ENCODE peak calls at places on chromosome 21, in seven cellular contexts. B is mammary epithelial cell, Y is T-helper 9 cell, O is AG04449, G is NCI-H524, V is T-helper 2 cell, Z is NCI-H345. X is an unnamed sample.

GRCh38 chr21:27268290-27268689 is 301.4 kb upstream of the ADAMTS5 start:
- DNase-seq in B (peak; percentile 70), Y (no peak), O (peak; percentile 56), G (no peak), V (no peak), Z (no peak), X (peak; percentile 49)

GRCh38 chr21:23021481-23021880 is 2023.3 kb downstream of the NCAM2 start:
- DNase-seq in B (no peak), Y (no peak), O (no peak), G (no peak), V (no peak), Z (no peak), X (no peak)

GRCh38 chr21:43879348-43880110 is 14.5 kb downstream of the AGPAT3 start:
- DNase-seq in B (no peak), Y (no peak), O (no peak), G (no peak), V (no peak), Z (no peak), X (no peak)

GRCh38 chr21:44874497-44875331 is 1.2 kb upstream of the PTTG1IP start:
- DNase-seq in B (peak; percentile 37), Y (no peak), O (no peak), G (no peak), V (no peak), Z (peak; percentile 62), X (no peak)

GRCh38 chr21:21973806-21974205 is 975.6 kb downstream of the NCAM2 start:
- DNase-seq in B (no peak), Y (no peak), O (no peak), G (no peak), V (no peak), Z (no peak), X (no peak)

GRCh38 chr21:41825216-41825615 is 53.9 kb downstream of the PRDM15 start:
- DNase-seq in B (no peak), Y (no peak), O (no peak), G (no peak), V (no peak), Z (peak; percentile 15), X (no peak)

GRCh38 chr21:46084709-46085108 is 13.2 kb upstream of the COL6A2 start:
- DNase-seq in B (no peak), Y (no peak), O (no peak), G (no peak), V (no peak), Z (peak; percentile 17), X (no peak)

GRCh38 chr21:20729376-20729775 is 268.8 kb upstream of the NCAM2 start:
- DNase-seq in B (no peak), Y (no peak), O (no peak), G (no peak), V (no peak), Z (no peak), X (no peak)

GRCh38 chr21:37783016-37783415 is 133.2 kb downstream of the KCNJ6 start:
- DNase-seq in B (no peak), Y (no peak), O (no peak), G (no peak), V (no peak), Z (no peak), X (no peak)

GRCh38 chr21:23936224-23936623 is 1671.1 kb downstream of the MRPL39 start:
- DNase-seq in B (no peak), Y (no peak), O (peak; percentile 5), G (peak; percentile 7), V (no peak), Z (peak; percentile 20), X (no peak)

GRCh38 chr21:45295576-45296365 is 8.1 kb upstream of the POFUT2 start:
- DNase-seq in B (no peak), Y (no peak), O (peak; percentile 72), G (no peak), V (no peak), Z (no peak), X (peak; percentile 83)

GRCh38 chr21:26845066-26845749 is at the start of gene ADAMTS1:
- DNase-seq in B (peak; percentile 72), Y (no peak), O (no peak), G (peak; percentile 70), V (no peak), Z (no peak), X (peak; percentile 80)

GRCh38 chr21:45408271-45408791 is 3.4 kb downstream of the COL18A1 start:
- DNase-seq in B (no peak), Y (no peak), O (no peak), G (no peak), V (no peak), Z (no peak), X (no peak)

GRCh38 chr21:30391615-30392014 is 4.2 kb upstream of the KRTAP13-1 start:
- DNase-seq in B (no peak), Y (no peak), O (no peak), G (no peak), V (no peak), Z (no peak), X (no peak)

GRCh38 chr21:14383596-14384210 is 757 bp upstream of the HSPA13 start:
- DNase-seq in B (no peak), Y (no peak), O (no peak), G (peak; percentile 52), V (no peak), Z (peak; percentile 19), X (no peak)

GRCh38 chr21:44338971-44339910 is at the start of gene CFAP410:
- DNase-seq in B (peak; percentile 91), Y (peak; percentile 92), O (peak; percentile 52), G (peak; percentile 91), V (peak; percentile 92), Z (peak; percentile 98), X (peak; percentile 72)

GRCh38 chr21:36539434-36540150 is 59.7 kb upstream of the CLDN14 start:
- DNase-seq in B (no peak), Y (no peak), O (no peak), G (no peak), V (no peak), Z (no peak), X (no peak)

GRCh38 chr21:43602277-43603229 is 56.7 kb downstream of the HSF2BP start:
- DNase-seq in B (peak; percentile 41), Y (no peak), O (no peak), G (no peak), V (no peak), Z (no peak), X (no peak)

GRCh38 chr21:45642122-45642813 is 1.3 kb upstream of the PCBP3 start:
- DNase-seq in B (no peak), Y (no peak), O (no peak), G (no peak), V (no peak), Z (peak; percentile 46), X (no peak)